ENCODE peak calls at places on chromosomes 3 and 15, in nine cellular contexts. One of them, this sample, is unnamed.

GRCh38 chr3:72728329-72728889 is 119.8 kb downstream of the SHQ1 start:
- DNase-seq in cardiac muscle cell: no peak
- DNase-seq in mucosa of descending colon: no peak
- DNase-seq in psoas muscle: no peak
- DNase-seq in ovary: no peak
- DNase-seq in CD8-positive, alpha-beta T cell: no peak
- DNase-seq in BJ: no peak
- DNase-seq in RWPE2: no peak
- DNase-seq in neural progenitor cell: no peak
- DNase-seq in this sample: no peak

GRCh38 chr15:70260096-70260495 is 162.4 kb upstream of the TLE3 start:
- DNase-seq in cardiac muscle cell: no peak
- DNase-seq in mucosa of descending colon: no peak
- DNase-seq in psoas muscle: no peak
- DNase-seq in ovary: no peak
- DNase-seq in CD8-positive, alpha-beta T cell: no peak
- DNase-seq in BJ: no peak
- DNase-seq in RWPE2: no peak
- DNase-seq in neural progenitor cell: no peak
- DNase-seq in this sample: no peak

GRCh38 chr3:179768080-179768479 is 115.2 kb downstream of the USP13 start:
- DNase-seq in cardiac muscle cell: peak
- DNase-seq in mucosa of descending colon: no peak
- DNase-seq in psoas muscle: no peak
- DNase-seq in ovary: peak
- DNase-seq in CD8-positive, alpha-beta T cell: no peak
- DNase-seq in BJ: peak
- DNase-seq in RWPE2: no peak
- DNase-seq in neural progenitor cell: peak
- DNase-seq in this sample: no peak

GRCh38 chr3:134291300-134292254 is 40.9 kb upstream of the RYK start:
- DNase-seq in cardiac muscle cell: peak
- DNase-seq in mucosa of descending colon: no peak
- DNase-seq in psoas muscle: peak
- DNase-seq in ovary: peak
- DNase-seq in CD8-positive, alpha-beta T cell: no peak
- DNase-seq in BJ: peak
- DNase-seq in RWPE2: no peak
- DNase-seq in neural progenitor cell: no peak
- DNase-seq in this sample: no peak

GRCh38 chr3:53842436-53843194 is 3.6 kb downstream of the CHDH start:
- DNase-seq in cardiac muscle cell: peak
- DNase-seq in mucosa of descending colon: peak
- DNase-seq in psoas muscle: no peak
- DNase-seq in ovary: peak
- DNase-seq in CD8-positive, alpha-beta T cell: no peak
- DNase-seq in BJ: no peak
- DNase-seq in RWPE2: no peak
- DNase-seq in neural progenitor cell: peak
- DNase-seq in this sample: peak

GRCh38 chr3:72158639-72159005 is 373.7 kb upstream of the PROK2 start:
- DNase-seq in cardiac muscle cell: no peak
- DNase-seq in mucosa of descending colon: no peak
- DNase-seq in psoas muscle: no peak
- DNase-seq in ovary: no peak
- DNase-seq in CD8-positive, alpha-beta T cell: no peak
- DNase-seq in BJ: no peak
- DNase-seq in RWPE2: no peak
- DNase-seq in neural progenitor cell: no peak
- DNase-seq in this sample: no peak

GRCh38 chr3:119745942-119746341 is 36.0 kb upstream of the NR1I2 start:
- DNase-seq in cardiac muscle cell: no peak
- DNase-seq in mucosa of descending colon: no peak
- DNase-seq in psoas muscle: no peak
- DNase-seq in ovary: no peak
- DNase-seq in CD8-positive, alpha-beta T cell: no peak
- DNase-seq in BJ: no peak
- DNase-seq in RWPE2: no peak
- DNase-seq in neural progenitor cell: no peak
- DNase-seq in this sample: no peak

GRCh38 chr3:104286645-104287044 is 1080.1 kb upstream of the ALCAM start:
- DNase-seq in cardiac muscle cell: no peak
- DNase-seq in mucosa of descending colon: no peak
- DNase-seq in psoas muscle: no peak
- DNase-seq in ovary: no peak
- DNase-seq in CD8-positive, alpha-beta T cell: no peak
- DNase-seq in BJ: no peak
- DNase-seq in RWPE2: no peak
- DNase-seq in neural progenitor cell: no peak
- DNase-seq in this sample: no peak

GRCh38 chr15:70258369-70259029 is 160.8 kb upstream of the TLE3 start:
- DNase-seq in cardiac muscle cell: peak
- DNase-seq in mucosa of descending colon: peak
- DNase-seq in psoas muscle: no peak
- DNase-seq in ovary: no peak
- DNase-seq in CD8-positive, alpha-beta T cell: peak
- DNase-seq in BJ: no peak
- DNase-seq in RWPE2: no peak
- DNase-seq in neural progenitor cell: no peak
- DNase-seq in this sample: no peak

GRCh38 chr3:8987673-8988655 is 24.7 kb upstream of the RAD18 start:
- DNase-seq in cardiac muscle cell: peak
- DNase-seq in mucosa of descending colon: peak
- DNase-seq in psoas muscle: peak
- DNase-seq in ovary: peak
- DNase-seq in CD8-positive, alpha-beta T cell: peak
- DNase-seq in BJ: no peak
- DNase-seq in RWPE2: no peak
- DNase-seq in neural progenitor cell: peak
- DNase-seq in this sample: no peak

GRCh38 chr3:54538346-54538745 is 389.5 kb downstream of the LRTM1 start:
- DNase-seq in cardiac muscle cell: no peak
- DNase-seq in mucosa of descending colon: no peak
- DNase-seq in psoas muscle: no peak
- DNase-seq in ovary: no peak
- DNase-seq in CD8-positive, alpha-beta T cell: no peak
- DNase-seq in BJ: no peak
- DNase-seq in RWPE2: no peak
- DNase-seq in neural progenitor cell: peak
- DNase-seq in this sample: no peak

GRCh38 chr15:91488452-91488851 is 365.1 kb upstream of the SLCO3A1 start:
- DNase-seq in cardiac muscle cell: no peak
- DNase-seq in mucosa of descending colon: no peak
- DNase-seq in psoas muscle: no peak
- DNase-seq in ovary: no peak
- DNase-seq in CD8-positive, alpha-beta T cell: no peak
- DNase-seq in BJ: no peak
- DNase-seq in RWPE2: no peak
- DNase-seq in neural progenitor cell: no peak
- DNase-seq in this sample: no peak

GRCh38 chr3:127157181-127157828 is 35.6 kb upstream of the PRR23E start:
- DNase-seq in cardiac muscle cell: no peak
- DNase-seq in mucosa of descending colon: no peak
- DNase-seq in psoas muscle: no peak
- DNase-seq in ovary: no peak
- DNase-seq in CD8-positive, alpha-beta T cell: no peak
- DNase-seq in BJ: no peak
- DNase-seq in RWPE2: no peak
- DNase-seq in neural progenitor cell: no peak
- DNase-seq in this sample: no peak

GRCh38 chr15:48285329-48286214 is 45.7 kb upstream of the DUT start:
- DNase-seq in cardiac muscle cell: peak
- DNase-seq in mucosa of descending colon: no peak
- DNase-seq in psoas muscle: no peak
- DNase-seq in ovary: peak
- DNase-seq in CD8-positive, alpha-beta T cell: peak
- DNase-seq in BJ: peak
- DNase-seq in RWPE2: no peak
- DNase-seq in neural progenitor cell: peak
- DNase-seq in this sample: peak

GRCh38 chr3:182740710-182741109 is 52.6 kb upstream of the ATP11B start:
- DNase-seq in cardiac muscle cell: no peak
- DNase-seq in mucosa of descending colon: no peak
- DNase-seq in psoas muscle: no peak
- DNase-seq in ovary: no peak
- DNase-seq in CD8-positive, alpha-beta T cell: no peak
- DNase-seq in BJ: no peak
- DNase-seq in RWPE2: no peak
- DNase-seq in neural progenitor cell: no peak
- DNase-seq in this sample: no peak

GRCh38 chr3:125211523-125212095 is 939 bp downstream of the SLC12A8 start:
- DNase-seq in cardiac muscle cell: no peak
- DNase-seq in mucosa of descending colon: peak
- DNase-seq in psoas muscle: no peak
- DNase-seq in ovary: no peak
- DNase-seq in CD8-positive, alpha-beta T cell: no peak
- DNase-seq in BJ: no peak
- DNase-seq in RWPE2: no peak
- DNase-seq in neural progenitor cell: no peak
- DNase-seq in this sample: no peak

GRCh38 chr15:47300035-47300434 is 417.3 kb upstream of the SEMA6D start:
- DNase-seq in cardiac muscle cell: no peak
- DNase-seq in mucosa of descending colon: no peak
- DNase-seq in psoas muscle: no peak
- DNase-seq in ovary: no peak
- DNase-seq in CD8-positive, alpha-beta T cell: no peak
- DNase-seq in BJ: no peak
- DNase-seq in RWPE2: no peak
- DNase-seq in neural progenitor cell: peak
- DNase-seq in this sample: no peak

GRCh38 chr3:98732239-98733054 is 30.7 kb upstream of the ST3GAL6 start:
- DNase-seq in cardiac muscle cell: peak
- DNase-seq in mucosa of descending colon: peak
- DNase-seq in psoas muscle: peak
- DNase-seq in ovary: peak
- DNase-seq in CD8-positive, alpha-beta T cell: no peak
- DNase-seq in BJ: no peak
- DNase-seq in RWPE2: peak
- DNase-seq in neural progenitor cell: peak
- DNase-seq in this sample: no peak

GRCh38 chr3:9820944-9821343 is 10.9 kb downstream of the TTLL3 start:
- DNase-seq in cardiac muscle cell: peak
- DNase-seq in mucosa of descending colon: no peak
- DNase-seq in psoas muscle: no peak
- DNase-seq in ovary: no peak
- DNase-seq in CD8-positive, alpha-beta T cell: no peak
- DNase-seq in BJ: no peak
- DNase-seq in RWPE2: no peak
- DNase-seq in neural progenitor cell: peak
- DNase-seq in this sample: no peak

GRCh38 chr3:71129611-71130515 is 453.7 kb downstream of the FOXP1 start:
- DNase-seq in cardiac muscle cell: peak
- DNase-seq in mucosa of descending colon: no peak
- DNase-seq in psoas muscle: no peak
- DNase-seq in ovary: no peak
- DNase-seq in CD8-positive, alpha-beta T cell: peak
- DNase-seq in BJ: no peak
- DNase-seq in RWPE2: no peak
- DNase-seq in neural progenitor cell: no peak
- DNase-seq in this sample: no peak

GRCh38 chr3:189340680-189341460 is 169.1 kb downstream of the TPRG1 start:
- DNase-seq in cardiac muscle cell: no peak
- DNase-seq in mucosa of descending colon: no peak
- DNase-seq in psoas muscle: no peak
- DNase-seq in ovary: no peak
- DNase-seq in CD8-positive, alpha-beta T cell: no peak
- DNase-seq in BJ: no peak
- DNase-seq in RWPE2: no peak
- DNase-seq in neural progenitor cell: peak
- DNase-seq in this sample: no peak
- TF ChIP-seq CTCF in cardiac muscle cell: peak
- TF ChIP-seq CTCF in mucosa of descending colon: no peak
- TF ChIP-seq CTCF in psoas muscle: peak
- TF ChIP-seq CTCF in ovary: no peak
- TF ChIP-seq CTCF in CD8-positive, alpha-beta T cell: no peak
- TF ChIP-seq CTCF in BJ: peak
- TF ChIP-seq CTCF in RWPE2: peak
- TF ChIP-seq CTCF in neural progenitor cell: peak
- TF ChIP-seq CTCF in this sample: peak

DNA sequence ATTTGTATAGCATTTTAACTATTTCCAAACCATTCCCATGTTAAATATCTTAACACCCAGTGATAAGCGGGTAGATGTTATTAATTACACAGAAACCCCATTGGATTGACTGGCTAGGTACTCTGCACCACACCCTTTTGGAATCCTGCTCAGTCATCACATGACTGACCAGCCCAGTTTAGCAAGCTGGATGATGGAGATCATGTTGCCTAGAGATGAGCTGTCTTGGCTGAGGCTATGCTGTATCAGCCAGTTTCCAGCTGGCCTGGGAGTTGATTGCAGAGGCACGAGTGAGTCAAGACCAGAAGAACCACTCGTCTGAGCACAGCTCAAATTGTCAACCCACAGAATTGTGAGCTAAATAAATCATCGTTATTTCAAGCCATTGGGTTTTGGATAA is 124.6 kb downstream of the ZNF621 start:
- DNase-seq in cardiac muscle cell: no peak
- DNase-seq in mucosa of descending colon: no peak
- DNase-seq in psoas muscle: no peak
- DNase-seq in ovary: no peak
- DNase-seq in CD8-positive, alpha-beta T cell: no peak
- DNase-seq in BJ: no peak
- DNase-seq in RWPE2: no peak
- DNase-seq in neural progenitor cell: no peak
- DNase-seq in this sample: no peak
- H3K4me3 ChIP-seq in cardiac muscle cell: no peak
- H3K4me3 ChIP-seq in mucosa of descending colon: no peak
- H3K4me3 ChIP-seq in psoas muscle: no peak
- H3K4me3 ChIP-seq in ovary: no peak
- H3K4me3 ChIP-seq in CD8-positive, alpha-beta T cell: no peak
- H3K4me3 ChIP-seq in BJ: no peak
- H3K4me3 ChIP-seq in RWPE2: no peak
- H3K4me3 ChIP-seq in neural progenitor cell: no peak
- H3K4me3 ChIP-seq in this sample: no peak

GRCh38 chr3:185521349-185522138 is 22.7 kb upstream of the TMEM41A start:
- DNase-seq in cardiac muscle cell: no peak
- DNase-seq in mucosa of descending colon: no peak
- DNase-seq in psoas muscle: no peak
- DNase-seq in ovary: no peak
- DNase-seq in CD8-positive, alpha-beta T cell: no peak
- DNase-seq in BJ: no peak
- DNase-seq in RWPE2: no peak
- DNase-seq in neural progenitor cell: no peak
- DNase-seq in this sample: no peak

GRCh38 chr3:185517387-185517786 is 18.6 kb upstream of the TMEM41A start:
- DNase-seq in cardiac muscle cell: no peak
- DNase-seq in mucosa of descending colon: no peak
- DNase-seq in psoas muscle: no peak
- DNase-seq in ovary: no peak
- DNase-seq in CD8-positive, alpha-beta T cell: no peak
- DNase-seq in BJ: no peak
- DNase-seq in RWPE2: no peak
- DNase-seq in neural progenitor cell: no peak
- DNase-seq in this sample: no peak

GRCh38 chr3:185519021-185519420 is 20.2 kb upstream of the TMEM41A start:
- DNase-seq in cardiac muscle cell: no peak
- DNase-seq in mucosa of descending colon: no peak
- DNase-seq in psoas muscle: no peak
- DNase-seq in ovary: no peak
- DNase-seq in CD8-positive, alpha-beta T cell: no peak
- DNase-seq in BJ: no peak
- DNase-seq in RWPE2: no peak
- DNase-seq in neural progenitor cell: no peak
- DNase-seq in this sample: no peak
- TF ChIP-seq CTCF in cardiac muscle cell: no peak
- TF ChIP-seq CTCF in mucosa of descending colon: no peak
- TF ChIP-seq CTCF in psoas muscle: no peak
- TF ChIP-seq CTCF in ovary: no peak
- TF ChIP-seq CTCF in CD8-positive, alpha-beta T cell: no peak
- TF ChIP-seq CTCF in BJ: no peak
- TF ChIP-seq CTCF in RWPE2: peak
- TF ChIP-seq CTCF in neural progenitor cell: no peak
- TF ChIP-seq CTCF in this sample: no peak

GRCh38 chr3:194843543-194843942 is 157.9 kb downstream of the FAM43A start:
- DNase-seq in cardiac muscle cell: no peak
- DNase-seq in mucosa of descending colon: no peak
- DNase-seq in psoas muscle: no peak
- DNase-seq in ovary: no peak
- DNase-seq in CD8-positive, alpha-beta T cell: no peak
- DNase-seq in BJ: no peak
- DNase-seq in RWPE2: no peak
- DNase-seq in neural progenitor cell: no peak
- DNase-seq in this sample: no peak
- H3K4me3 ChIP-seq in cardiac muscle cell: no peak
- H3K4me3 ChIP-seq in mucosa of descending colon: no peak
- H3K4me3 ChIP-seq in psoas muscle: no peak
- H3K4me3 ChIP-seq in ovary: no peak
- H3K4me3 ChIP-seq in CD8-positive, alpha-beta T cell: no peak
- H3K4me3 ChIP-seq in BJ: no peak
- H3K4me3 ChIP-seq in RWPE2: no peak
- H3K4me3 ChIP-seq in neural progenitor cell: no peak
- H3K4me3 ChIP-seq in this sample: no peak

This sample was measured in retinal pigment epithelial cell.